ENCODE peak calls at places on chromosome 15, in six cellular contexts. H, L, B, F, X and C are unnamed samples.

GRCh38 chr15:57610130-57610529 is 18.4 kb downstream of the MYZAP start:
- DNase-seq in H (peak; percentile 72), L (no peak), B (no peak), F (peak; percentile 73), X (no peak), C (peak; percentile 94)

GRCh38 chr15:62888628-62889027 is 153.9 kb upstream of the TPM1 start:
- DNase-seq in H (no peak), L (no peak), B (no peak), F (no peak), X (no peak), C (no peak)

GRCh38 chr15:57306944-57307411 is 69.3 kb upstream of the CGNL1 start:
- DNase-seq in H (no peak), L (no peak), B (no peak), F (no peak), X (no peak), C (peak; percentile 10)

GRCh38 chr15:93046120-93046519 is 42.9 kb downstream of the RGMA start:
- DNase-seq in H (no peak), L (no peak), B (no peak), F (no peak), X (no peak), C (no peak)

GRCh38 chr15:80611543-80612080 is 83.5 kb upstream of the ABHD17C start:
- DNase-seq in H (no peak), L (no peak), B (no peak), F (no peak), X (no peak), C (no peak)

GRCh38 chr15:34085746-34086145 is 15.9 kb downstream of the EMC7 start:
- DNase-seq in H (no peak), L (no peak), B (no peak), F (no peak), X (no peak), C (no peak)

GRCh38 chr15:24862726-24863521 is 91.9 kb upstream of the SNRPN start:
- DNase-seq in H (no peak), L (no peak), B (no peak), F (no peak), X (no peak), C (peak; percentile 5)

GRCh38 chr15:85897818-85898717 is 103.3 kb upstream of the KLHL25 start:
- DNase-seq in H (no peak), L (no peak), B (no peak), F (no peak), X (no peak), C (no peak)

GRCh38 chr15:31930967-31931366 is 99.3 kb upstream of the CHRNA7 start:
- DNase-seq in H (no peak), L (no peak), B (no peak), F (no peak), X (no peak), C (no peak)

GRCh38 chr15:99438691-99439523 is 126.9 kb upstream of the MEF2A start:
- DNase-seq in H (no peak), L (no peak), B (no peak), F (no peak), X (no peak), C (peak; percentile 24)

GRCh38 chr15:40182358-40183029 is 21.6 kb downstream of the BUB1B start:
- DNase-seq in H (no peak), L (no peak), B (no peak), F (peak; percentile 23), X (no peak), C (peak; percentile 23)

DNA sequence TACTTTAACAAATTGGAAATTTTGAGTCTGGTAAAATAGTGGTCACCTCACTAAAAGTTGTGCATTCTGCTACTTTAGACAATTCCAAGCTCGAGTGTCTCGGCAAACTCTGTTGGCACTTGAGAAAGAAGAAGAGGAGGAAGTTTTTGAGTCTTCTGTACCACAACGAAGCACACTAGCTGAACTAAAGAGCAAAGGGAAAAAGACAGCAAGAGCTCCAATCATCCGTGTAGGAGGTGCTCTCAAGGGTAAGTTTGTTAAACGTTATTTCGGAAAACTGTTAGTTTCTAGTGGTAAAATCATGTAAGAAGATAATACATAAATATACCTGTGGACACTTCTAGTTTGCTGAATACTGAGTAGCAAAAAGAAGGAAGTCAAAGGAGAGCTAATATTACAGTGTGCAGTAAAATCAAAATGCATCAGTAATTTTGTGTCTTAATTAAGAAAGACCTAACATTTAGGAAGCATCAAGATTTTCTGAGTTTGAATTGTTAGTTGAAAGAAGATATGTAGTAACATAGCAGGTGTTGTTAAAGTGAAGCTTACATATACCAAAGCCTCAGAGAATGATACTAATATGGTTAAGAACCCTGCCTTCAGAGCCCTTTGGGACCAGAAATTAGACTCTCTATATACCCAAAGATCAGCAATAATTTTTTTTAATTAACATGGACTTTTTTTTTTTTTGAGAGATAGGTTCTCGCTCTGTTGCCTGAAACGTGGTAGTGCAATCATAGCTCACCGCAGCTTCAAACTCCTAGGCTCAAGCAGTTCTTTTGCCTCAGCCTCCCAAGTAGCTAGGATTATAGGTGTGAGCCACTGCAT is 23.0 kb downstream of the BUB1B start:
- DNase-seq in H (no peak), L (no peak), B (no peak), F (no peak), X (no peak), C (no peak)
- TF ChIP-seq MYC in H (no peak), L (no peak), B (no peak), F (no peak), X (no peak), C (no peak)

GRCh38 chr15:75194397-75194796 is 7.3 kb upstream of the C15orf39 start:
- DNase-seq in H (no peak), L (no peak), B (no peak), F (no peak), X (no peak), C (no peak)

GRCh38 chr15:75193976-75194375 is 7.7 kb upstream of the C15orf39 start:
- DNase-seq in H (no peak), L (no peak), B (no peak), F (peak; percentile 97), X (no peak), C (no peak)

GRCh38 chr15:75193272-75193671 is 8.4 kb upstream of the C15orf39 start:
- DNase-seq in H (no peak), L (no peak), B (no peak), F (no peak), X (no peak), C (no peak)

GRCh38 chr15:75191235-75191634 is 10.4 kb upstream of the C15orf39 start:
- DNase-seq in H (no peak), L (no peak), B (no peak), F (no peak), X (no peak), C (no peak)

GRCh38 chr15:75192307-75192706 is 9.4 kb upstream of the C15orf39 start:
- DNase-seq in H (no peak), L (no peak), B (no peak), F (no peak), X (no peak), C (no peak)
- TF ChIP-seq MYC in H (no peak), L (no peak), B (no peak), F (no peak), X (no peak), C (no peak)

GRCh38 chr15:90358124-90359033 is 6.3 kb downstream of the ZNF774 start:
- DNase-seq in H (peak; percentile 46), L (peak; percentile 15), B (no peak), F (peak; percentile 48), X (no peak), C (peak; percentile 50)
- TF ChIP-seq MYC in H (no peak), L (no peak), B (no peak), F (no peak), X (no peak), C (no peak)

GRCh38 chr15:73930790-73931281 is 4.6 kb downstream of the LOXL1 start:
- DNase-seq in H (no peak), L (no peak), B (no peak), F (no peak), X (no peak), C (no peak)
- TF ChIP-seq MYC in H (no peak), L (no peak), B (no peak), F (no peak), X (no peak), C (no peak)

GRCh38 chr15:49813615-49814014 is 192.8 kb downstream of the DTWD1 start:
- DNase-seq in H (no peak), L (no peak), B (no peak), F (no peak), X (no peak), C (no peak)
- TF ChIP-seq MYC in H (no peak), L (no peak), B (no peak), F (no peak), X (no peak), C (no peak)

GRCh38 chr15:39887211-39887610 is 32.9 kb downstream of the GPR176 start:
- DNase-seq in H (no peak), L (no peak), B (no peak), F (no peak), X (no peak), C (no peak)
- TF ChIP-seq MYC in H (no peak), L (no peak), B (no peak), F (no peak), X (no peak), C (no peak)

GRCh38 chr15:52440414-52440813 is 88.3 kb downstream of the MYO5A start:
- DNase-seq in H (peak; percentile 68), L (no peak), B (peak; percentile 9), F (peak; percentile 9), X (no peak), C (no peak)
- TF ChIP-seq MYC in H (no peak), L (no peak), B (no peak), F (no peak), X (no peak), C (no peak)